ENCODE peak calls at places on chromosomes 13 and 19, in five cellular contexts. O is ELR, E is epithelial cell of esophagus, Y is fibroblast of mammary gland, G is HCT116. B is an unnamed sample.

GRCh38 chr19:11982526-11982925 is 17.7 kb downstream of the ZNF763 start:
- DNase-seq in O (peak; percentile 59), E (peak; percentile 73), Y (peak; percentile 19), G (no peak), B (no peak)

GRCh38 chr13:42984691-42985090 is 7.3 kb downstream of the EPSTI1 start:
- DNase-seq in O (no peak), E (no peak), Y (no peak), G (no peak), B (no peak)

GRCh38 chr13:21371011-21371410 is 88.1 kb downstream of the ZDHHC20 start:
- DNase-seq in O (no peak), E (no peak), Y (peak; percentile 47), G (no peak), B (no peak)

GRCh38 chr19:12187625-12188024 is 24.7 kb downstream of the ZNF136 start:
- DNase-seq in O (peak; percentile 7), E (no peak), Y (no peak), G (no peak), B (no peak)

GRCh38 chr19:56839665-56840451 is 668 bp downstream of the PEG3 start:
- DNase-seq in O (no peak), E (peak; percentile 9), Y (peak; percentile 84), G (no peak), B (peak; percentile 96)

GRCh38 chr19:3539743-3540118 is 757 bp downstream of the TEKTIP1 start:
- DNase-seq in O (no peak), E (no peak), Y (no peak), G (no peak), B (no peak)

GRCh38 chr19:50461066-50461875 is 15.0 kb upstream of the EMC10 start:
- DNase-seq in O (peak; percentile 70), E (peak; percentile 62), Y (peak; percentile 65), G (peak; percentile 48), B (peak; percentile 37)

GRCh38 chr19:54928299-54928698 is 19.0 kb downstream of the NLRP7 start:
- DNase-seq in O (peak; percentile 17), E (no peak), Y (peak; percentile 6), G (peak; percentile 6), B (no peak)

GRCh38 chr13:51638497-51638871 is 54.2 kb downstream of the WDFY2 start:
- DNase-seq in O (peak; percentile 80), E (peak; percentile 45), Y (peak; percentile 43), G (no peak), B (no peak)

GRCh38 chr19:41912899-41913475 is 15.3 kb downstream of the ERFL start:
- DNase-seq in O (no peak), E (no peak), Y (no peak), G (no peak), B (no peak)

GRCh38 chr13:94640676-94641075 is 39.0 kb downstream of the GPR180 start:
- DNase-seq in O (peak; percentile 19), E (peak; percentile 41), Y (peak; percentile 8), G (no peak), B (no peak)

GRCh38 chr19:44684892-44685847 is 13.8 kb upstream of the CEACAM16 start:
- DNase-seq in O (peak; percentile 92), E (peak; percentile 74), Y (peak; percentile 93), G (peak; percentile 95), B (no peak)

GRCh38 chr19:3565177-3565576 is 7.6 kb upstream of the HMG20B start:
- DNase-seq in O (peak; percentile 99), E (no peak), Y (no peak), G (peak; percentile 81), B (no peak)

GRCh38 chr13:91647361-91647970 is 249.0 kb downstream of the GPC5 start:
- DNase-seq in O (peak; percentile 6), E (peak; percentile 19), Y (no peak), G (no peak), B (no peak)